ENCODE peak calls at places on chromosomes 7 and 10, in nine cellular contexts. G, S, R, M, X, A, L, N and Y are unnamed samples.

GRCh38 chr7:128236924-128237586 is 4.0 kb upstream of the LEP start:
- DNase-seq in G (no peak), S (peak), R (no peak), M (no peak), X (no peak), A (no peak), L (no peak), N (no peak), Y (no peak)

GRCh38 chr7:43450894-43451293 is 132.0 kb upstream of the STK17A start:
- DNase-seq in G (no peak), S (no peak), R (no peak), M (no peak), X (no peak), A (no peak), L (no peak), N (no peak), Y (no peak)

GRCh38 chr10:127801302-127801701 is 64.3 kb downstream of the FOXI2 start:
- DNase-seq in G (no peak), S (no peak), R (no peak), M (no peak), X (no peak), A (no peak), L (no peak), N (no peak), Y (no peak)

GRCh38 chr10:93420091-93420490 is 62.0 kb downstream of the MYOF start:
- DNase-seq in G (no peak), S (peak), R (no peak), M (no peak), X (no peak), A (peak), L (no peak), N (no peak), Y (no peak)

GRCh38 chr10:11382187-11382586 is 229.3 kb downstream of the USP6NL start:
- DNase-seq in G (no peak), S (no peak), R (no peak), M (no peak), X (no peak), A (no peak), L (no peak), N (no peak), Y (no peak)

GRCh38 chr7:20310963-20311742 is 19.5 kb upstream of the ITGB8 start:
- DNase-seq in G (no peak), S (peak), R (no peak), M (no peak), X (no peak), A (no peak), L (no peak), N (no peak), Y (no peak)

GRCh38 chr7:80918406-80918805 is 445 bp downstream of the SEMA3C start:
- DNase-seq in G (no peak), S (no peak), R (no peak), M (no peak), X (no peak), A (peak), L (no peak), N (no peak), Y (no peak)

GRCh38 chr7:148567524-148567923 is 23.0 kb upstream of the C7orf33 start:
- DNase-seq in G (no peak), S (no peak), R (no peak), M (no peak), X (no peak), A (no peak), L (no peak), N (no peak), Y (no peak)

GRCh38 chr7:139658919-139659675 is 118.7 kb downstream of the HIPK2 start:
- DNase-seq in G (no peak), S (no peak), R (no peak), M (no peak), X (no peak), A (no peak), L (no peak), N (no peak), Y (no peak)

GRCh38 chr7:2521952-2522591 is 2.5 kb downstream of the LFNG start:
- DNase-seq in G (no peak), S (no peak), R (no peak), M (no peak), X (peak), A (no peak), L (peak), N (no peak), Y (no peak)

GRCh38 chr10:44332465-44332864 is 52.4 kb downstream of the CXCL12 start:
- DNase-seq in G (no peak), S (no peak), R (no peak), M (no peak), X (no peak), A (no peak), L (peak), N (no peak), Y (no peak)

GRCh38 chr10:22230331-22230833 is 12.6 kb upstream of the EBLN1 start:
- DNase-seq in G (no peak), S (peak), R (no peak), M (no peak), X (no peak), A (peak), L (no peak), N (no peak), Y (no peak)

GRCh38 chr7:78585958-78586357 is 787.4 kb downstream of the PHTF2 start:
- DNase-seq in G (no peak), S (no peak), R (no peak), M (no peak), X (no peak), A (no peak), L (no peak), N (no peak), Y (no peak)

GRCh38 chr10:131901181-131901829 is 497 bp downstream of the PPP2R2D start:
- DNase-seq in G (peak), S (peak), R (peak), M (peak), X (peak), A (peak), L (peak), N (no peak), Y (peak)

DNA sequence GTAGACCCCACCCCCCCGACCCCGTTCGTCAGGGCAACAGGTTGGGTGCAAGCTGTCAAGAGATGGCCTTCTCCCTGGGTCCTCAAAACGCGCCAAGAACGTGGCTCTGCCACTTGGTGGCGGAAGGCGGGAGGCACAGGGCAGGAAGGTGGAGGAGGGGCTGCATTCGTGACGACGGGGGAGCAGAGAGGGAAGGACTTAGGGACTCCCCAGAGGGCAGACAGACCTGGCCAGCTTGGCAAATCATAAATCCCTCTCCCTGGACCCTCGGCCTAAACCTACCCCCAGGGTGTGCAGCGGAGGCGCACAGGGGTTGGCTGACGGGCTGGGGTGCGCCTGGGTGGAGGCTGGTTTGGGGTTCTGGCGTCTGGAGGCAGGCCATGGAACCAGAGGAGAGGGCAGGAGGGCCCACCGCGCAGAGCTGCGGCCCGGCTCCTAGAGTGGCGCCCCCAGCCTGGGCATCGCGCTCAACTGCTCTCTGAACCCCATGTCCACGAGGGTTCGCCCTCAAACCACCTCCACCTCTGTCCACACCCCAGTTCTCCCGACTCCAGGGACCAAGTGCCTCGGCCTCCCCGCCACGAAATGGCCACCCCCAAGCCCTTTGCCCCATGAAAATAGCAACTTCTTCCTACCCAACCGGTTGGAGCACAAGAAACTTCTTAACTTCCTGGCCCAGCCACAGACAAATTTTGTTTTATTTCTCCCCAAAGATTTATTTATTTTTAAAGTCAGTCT is 10.8 kb upstream of the GATA3 start:
- DNase-seq in G (no peak), S (no peak), R (no peak), M (no peak), X (peak), A (no peak), L (no peak), N (no peak), Y (no peak)
- TF ChIP-seq POLR2A in G (no peak), S (no peak), R (no peak), M (no peak), X (no peak), A (no peak), L (no peak), N (no peak), Y (no peak)

GRCh38 chr10:118042336-118042735 is 4.4 kb downstream of the RAB11FIP2 start:
- DNase-seq in G (no peak), S (no peak), R (no peak), M (no peak), X (no peak), A (no peak), L (no peak), N (no peak), Y (no peak)
- H3K27ac ChIP-seq in G (peak), S (no peak), R (no peak), M (no peak), X (no peak), A (no peak), L (no peak), N (no peak), Y (no peak)

DNA sequence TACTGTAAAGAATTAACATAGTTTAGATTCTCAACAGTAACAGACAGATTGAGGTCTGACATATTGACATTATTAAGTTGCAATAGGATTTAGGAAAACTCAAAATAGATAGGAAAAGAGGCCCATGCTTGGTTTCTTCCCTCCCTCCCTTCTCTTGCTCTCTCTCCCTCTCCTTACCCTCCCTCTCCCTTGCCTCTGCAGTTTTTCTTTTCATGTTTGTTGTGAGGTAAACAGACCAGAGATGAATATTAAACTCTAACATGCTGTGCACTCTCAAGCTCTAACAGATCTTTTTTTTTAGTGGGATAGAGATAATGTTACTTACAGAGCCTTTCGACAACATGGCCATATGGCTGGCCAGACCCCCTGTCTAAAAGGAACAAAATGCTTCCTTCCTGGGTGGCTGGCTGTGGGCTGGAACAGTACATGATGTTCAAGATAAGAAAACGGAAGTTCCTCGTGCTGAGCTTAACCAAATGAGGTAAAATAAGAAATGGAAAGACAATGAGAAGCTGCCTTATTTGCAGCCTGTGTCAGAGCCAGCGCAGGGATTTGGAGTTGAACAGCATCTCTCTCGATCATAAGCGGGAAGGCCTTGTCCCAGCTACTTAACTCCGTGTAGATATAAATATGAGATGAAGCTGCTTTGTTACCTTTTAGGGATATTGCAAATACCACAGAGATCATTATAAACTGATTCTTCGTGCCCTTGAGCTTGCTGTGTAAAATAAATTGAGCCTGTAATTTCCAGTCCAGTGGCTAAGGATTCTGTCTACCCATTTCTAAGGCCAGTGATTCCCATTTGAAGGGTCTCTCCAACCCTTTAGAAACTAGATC is 391.9 kb upstream of the NPVF start:
- DNase-seq in G (peak), S (no peak), R (peak), M (no peak), X (no peak), A (peak), L (peak), N (no peak), Y (no peak)
- TF ChIP-seq POLR2A in G (peak), S (no peak), R (no peak), M (no peak), X (no peak), A (peak), L (no peak), N (no peak), Y (no peak)

DNA sequence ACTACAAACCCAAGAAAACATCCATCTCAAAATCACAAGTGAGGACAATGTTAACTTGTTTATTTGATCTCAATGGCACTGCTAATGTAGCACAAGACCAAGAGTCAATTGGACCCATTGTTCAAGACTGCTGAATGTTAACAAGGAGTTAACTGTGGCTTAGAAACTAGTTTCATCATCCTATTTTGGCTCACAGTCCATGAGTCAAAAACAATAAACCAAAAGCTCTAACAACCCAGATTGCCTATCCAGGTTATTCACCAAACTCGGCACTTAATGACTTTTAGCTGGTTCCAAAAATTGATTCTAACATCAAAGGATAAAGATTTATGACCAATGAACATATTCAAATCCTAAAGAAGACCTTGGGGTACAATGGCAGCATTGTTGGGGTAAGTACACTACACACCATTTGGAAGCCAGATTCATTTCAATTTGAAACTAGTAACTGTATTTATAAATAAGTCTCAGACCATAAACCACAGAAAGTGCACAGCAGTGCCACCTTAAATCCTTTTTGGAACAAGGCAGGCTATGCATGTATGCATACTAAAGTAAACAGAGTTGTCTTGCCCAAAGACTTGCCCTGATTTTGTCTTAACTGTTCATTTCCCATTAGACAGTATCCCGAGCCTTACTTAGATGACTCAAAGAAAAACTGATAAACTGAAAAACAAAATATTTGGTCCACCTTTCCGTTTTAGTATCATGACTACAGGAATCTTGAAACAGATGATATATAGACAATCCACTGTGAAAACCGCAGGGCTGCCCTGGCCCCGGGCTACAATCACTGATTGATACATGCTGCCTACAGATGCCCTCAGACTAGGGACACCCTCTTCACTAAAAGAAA is 84.5 kb downstream of the SRPK2 start:
- DNase-seq in G (no peak), S (peak), R (no peak), M (no peak), X (no peak), A (no peak), L (no peak), N (no peak), Y (no peak)
- H3K27ac ChIP-seq in G (no peak), S (no peak), R (no peak), M (peak), X (no peak), A (no peak), L (no peak), N (peak), Y (no peak)